ENCODE peak calls at places on chromosomes 2 and 18, in ten cellular contexts. V, Z, Q, Y, U, N, S, W, L and F are unnamed samples.

GRCh38 chr2:137928547-137929503 is 35.4 kb upstream of the HNMT start:
- DNase-seq in L (no peak), Y (no peak), Z (no peak), N (peak), S (no peak), V (no peak), Q (peak), W (no peak), U (no peak), F (no peak)

GRCh38 chr2:101643004-101643524 is 54.4 kb upstream of the MAP4K4 start:
- DNase-seq in W (no peak), U (no peak), Y (no peak), N (no peak), S (no peak), Z (no peak), V (no peak), Q (no peak), L (no peak), F (no peak)

GRCh38 chr2:88615822-88616221 is 11.4 kb downstream of the EIF2AK3 start:
- DNase-seq in Y (no peak), Q (no peak), N (no peak), S (no peak), L (no peak), W (no peak), V (no peak), U (no peak), Z (no peak), F (no peak)

GRCh38 chr2:160427629-160428424 is 65.8 kb downstream of the RBMS1 start:
- DNase-seq in N (no peak), Y (no peak), V (peak), U (peak), Q (no peak), W (no peak), Z (no peak), L (no peak), S (no peak), F (peak)

GRCh38 chr2:40103590-40103989 is 324.5 kb upstream of the THUMPD2 start:
- DNase-seq in V (no peak), U (no peak), L (no peak), Q (no peak), N (no peak), Y (no peak), S (no peak), Z (no peak), W (no peak), F (no peak)

GRCh38 chr2:69214898-69215297 is 172.1 kb downstream of the GFPT1 start:
- DNase-seq in Z (peak), U (no peak), W (no peak), N (no peak), L (peak), Y (no peak), Q (peak), S (no peak), V (no peak), F (no peak)

GRCh38 chr2:41993086-41993812 is 54.6 kb upstream of the PKDCC start:
- DNase-seq in L (no peak), N (no peak), Q (no peak), S (no peak), V (no peak), Y (no peak), W (no peak), Z (no peak), U (no peak), F (no peak)

GRCh38 chr2:195820373-195820772 is 163.3 kb downstream of the SLC39A10 start:
- DNase-seq in Y (no peak), V (no peak), W (no peak), N (no peak), Q (no peak), L (no peak), S (no peak), Z (no peak), U (no peak), F (no peak)

GRCh38 chr2:233811732-233812131 is 33.6 kb downstream of the MROH2A start:
- DNase-seq in N (no peak), U (no peak), S (peak), V (no peak), L (no peak), Z (no peak), Y (no peak), Q (no peak), W (peak), F (no peak)

GRCh38 chr2:126886201-126886905 is 12.3 kb upstream of the TEX51 start:
- DNase-seq in S (peak), V (peak), L (peak), W (peak), Q (no peak), U (peak), Y (peak), Z (peak), N (no peak), F (no peak)

GRCh38 chr18:22977847-22978701 is 44.9 kb downstream of the RBBP8 start:
- DNase-seq in S (no peak), V (no peak), L (peak), Q (no peak), Y (no peak), W (no peak), U (no peak), N (peak), Z (no peak), F (no peak)

GRCh38 chr2:222548997-222549396 is 106.9 kb downstream of the FARSB start:
- DNase-seq in V (no peak), Y (no peak), S (no peak), L (no peak), U (no peak), W (no peak), Q (no peak), Z (no peak), N (no peak), F (no peak)

GRCh38 chr18:2895391-2895790 is 48.6 kb downstream of the EMILIN2 start:
- DNase-seq in S (peak), Y (peak), U (no peak), Q (no peak), Z (no peak), W (no peak), L (no peak), V (no peak), N (no peak), F (no peak)

GRCh38 chr18:36752929-36753865 is 75.6 kb downstream of the TPGS2 start:
- DNase-seq in Q (no peak), S (no peak), U (no peak), Z (no peak), Y (no peak), N (no peak), L (no peak), W (no peak), V (no peak), F (no peak)

GRCh38 chr2:44120428-44120827 is 48.2 kb upstream of the PPM1B start:
- DNase-seq in V (no peak), U (no peak), Z (no peak), Q (no peak), N (no peak), Y (no peak), L (no peak), W (no peak), S (no peak), F (no peak)

GRCh38 chr2:184113691-184114403 is 484.5 kb upstream of the ZNF804A start:
- DNase-seq in L (no peak), W (no peak), Q (no peak), N (no peak), Z (no peak), U (no peak), S (no peak), V (no peak), Y (no peak), F (no peak)

GRCh38 chr2:146461068-146461467 is 1383.8 kb upstream of the ACVR2A start:
- DNase-seq in Z (no peak), Y (no peak), V (no peak), Q (no peak), S (no peak), N (no peak), L (no peak), W (no peak), U (no peak), F (no peak)

GRCh38 chr2:225867071-225867470 is 467.6 kb downstream of the NYAP2 start:
- DNase-seq in V (no peak), N (no peak), W (no peak), Y (no peak), S (no peak), U (no peak), Q (no peak), Z (no peak), L (no peak), F (no peak)

GRCh38 chr18:51120809-51121596 is 76.5 kb downstream of the MEX3C start:
- DNase-seq in L (no peak), Z (no peak), S (no peak), Q (no peak), U (no peak), N (no peak), W (no peak), V (no peak), Y (no peak), F (no peak)

GRCh38 chr2:19073522-19073921 is 284.9 kb downstream of the OSR1 start:
- DNase-seq in Y (no peak), L (peak), S (no peak), U (no peak), Q (no peak), N (peak), W (no peak), Z (no peak), V (no peak), F (no peak)

GRCh38 chr18:28357785-28358401 is 181.0 kb upstream of the CDH2 start:
- DNase-seq in L (no peak), U (no peak), N (no peak), W (no peak), Y (no peak), Q (no peak), Z (no peak), V (no peak), S (no peak), F (no peak)

DNA sequence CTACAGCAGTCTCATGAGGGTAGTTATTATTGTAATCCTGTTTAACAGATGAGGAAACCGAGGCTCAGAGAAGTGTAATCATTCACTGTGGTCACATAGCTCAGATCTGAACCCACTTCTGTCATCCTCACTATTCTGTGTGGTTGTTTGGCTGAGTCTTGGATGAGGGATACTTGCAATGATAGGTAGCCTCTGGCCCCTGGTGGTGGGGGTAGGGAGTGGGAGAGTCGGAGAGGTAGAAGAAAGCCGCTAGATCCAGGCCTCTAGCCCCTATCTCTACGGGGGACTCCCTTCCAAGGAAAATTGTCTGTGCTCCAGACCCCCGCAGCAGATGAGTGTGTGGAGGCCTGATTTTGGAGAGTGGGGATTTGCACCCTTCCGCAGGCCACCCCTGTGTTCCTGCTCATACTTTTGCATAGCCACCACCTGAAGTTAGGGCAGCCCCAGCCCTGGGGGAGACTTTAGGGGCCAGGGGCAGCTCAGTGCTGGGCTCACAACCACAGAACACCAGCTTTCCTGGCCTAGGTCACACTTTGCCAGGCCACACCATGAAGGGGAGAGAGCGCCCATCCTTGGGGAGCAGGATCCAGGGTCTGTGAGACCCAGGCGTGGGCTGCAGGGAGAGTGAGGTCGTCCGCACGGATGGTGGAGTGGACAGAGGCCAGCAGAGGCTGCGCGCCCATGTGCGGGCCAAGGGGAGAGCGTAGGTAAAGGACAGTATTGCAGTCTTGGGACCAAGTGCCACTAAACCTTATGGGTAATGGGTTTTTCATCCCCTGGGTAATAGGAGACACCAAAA is 148.1 kb downstream of the GLI2 start:
- DNase-seq in S (no peak), W (no peak), Y (no peak), N (no peak), Q (no peak), L (no peak), V (no peak), Z (peak), U (no peak), F (no peak)
- TF ChIP-seq CTCF in S (no peak), W (no peak), Y (no peak), N (no peak), Q (peak), L (no peak), V (no peak), Z (no peak), U (no peak), F (no peak)

DNA sequence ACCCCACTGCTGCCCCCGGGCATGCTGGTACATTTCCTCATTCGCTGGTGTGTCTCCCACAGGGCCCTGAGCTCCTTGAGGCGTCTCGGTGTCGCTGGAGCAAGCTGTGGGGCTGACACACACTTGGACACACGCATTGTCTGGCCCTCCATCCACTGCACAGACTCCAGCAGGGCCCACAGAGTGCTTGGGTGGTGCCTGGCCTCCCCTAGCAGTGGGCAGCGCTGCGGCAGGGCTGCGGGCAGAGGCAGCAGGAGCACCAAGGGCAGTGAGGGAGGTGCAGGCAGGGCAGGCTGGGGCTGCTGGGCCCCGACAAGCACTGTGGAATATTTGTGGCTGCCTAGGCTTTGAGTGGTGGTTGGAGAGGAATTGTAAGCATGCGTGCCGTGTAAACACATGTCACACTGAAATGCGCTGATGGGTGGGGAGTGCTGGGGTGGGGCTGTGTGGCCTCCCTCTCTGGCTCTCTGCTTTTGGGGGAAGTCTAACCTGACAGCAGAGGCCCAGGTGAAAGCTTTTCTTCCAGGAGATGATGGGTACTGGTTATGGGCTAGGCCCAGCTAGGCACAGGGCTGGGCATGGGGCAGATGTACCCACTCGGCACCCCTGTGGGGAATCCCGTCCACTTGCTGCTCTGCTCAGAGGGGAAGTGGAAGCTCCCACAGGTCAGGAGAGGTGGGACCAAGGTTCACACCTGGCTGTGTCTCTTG is 55.5 kb upstream of the HS6ST1 start:
- DNase-seq in Y (no peak), V (no peak), N (peak), S (no peak), Z (no peak), Q (no peak), U (peak), W (peak), L (peak), F (peak)
- H3K27ac ChIP-seq in Y (peak), V (no peak), N (no peak), S (peak), Z (no peak), Q (no peak), U (peak), W (no peak), L (peak), F (no peak)

GRCh38 chr2:231321556-231322334 is 73.8 kb upstream of the B3GNT7 start:
- DNase-seq in Y (no peak), Z (peak), N (no peak), S (peak), V (no peak), Q (no peak), U (no peak), L (no peak), W (no peak), F (no peak)

GRCh38 chr2:231325826-231326225 is 69.7 kb upstream of the B3GNT7 start:
- DNase-seq in V (no peak), S (no peak), Z (no peak), N (no peak), Y (no peak), Q (no peak), U (no peak), W (peak), L (no peak), F (no peak)

GRCh38 chr2:231330311-231330710 is 65.2 kb upstream of the B3GNT7 start:
- DNase-seq in W (peak), S (no peak), U (no peak), Y (no peak), N (no peak), V (no peak), L (no peak), Q (no peak), Z (no peak), F (no peak)

GRCh38 chr2:231323316-231323715 is 72.2 kb upstream of the B3GNT7 start:
- DNase-seq in N (no peak), Q (no peak), U (no peak), Y (no peak), W (no peak), S (no peak), Z (no peak), L (no peak), V (no peak), F (no peak)

DNA sequence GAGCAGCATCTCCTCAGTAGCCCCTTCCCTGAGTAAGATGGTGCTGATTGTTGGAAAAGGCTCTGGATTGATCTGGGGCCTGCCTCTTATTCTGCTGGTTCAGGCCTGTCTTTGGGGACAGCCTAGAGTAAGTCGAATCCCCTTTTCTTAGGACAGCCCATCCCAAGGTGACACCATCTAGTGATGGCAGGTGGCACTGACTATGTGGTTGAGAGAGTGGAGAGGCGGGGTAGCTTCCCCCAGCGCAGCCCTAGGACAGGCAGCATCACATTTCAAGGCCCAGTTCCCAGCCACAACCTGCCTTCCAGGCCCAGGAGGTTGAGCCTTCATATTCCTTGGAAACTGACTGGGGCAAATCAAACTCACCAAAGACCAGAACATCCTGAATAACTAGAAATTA is 69.1 kb upstream of the B3GNT7 start:
- DNase-seq in L (no peak), W (peak), S (no peak), U (no peak), Q (no peak), Y (no peak), V (no peak), N (no peak), Z (no peak), F (no peak)
- TF ChIP-seq CTCF in L (no peak), W (no peak), S (no peak), U (no peak), Q (no peak), Y (no peak), V (no peak), N (no peak), Z (no peak), F (no peak)

DNA sequence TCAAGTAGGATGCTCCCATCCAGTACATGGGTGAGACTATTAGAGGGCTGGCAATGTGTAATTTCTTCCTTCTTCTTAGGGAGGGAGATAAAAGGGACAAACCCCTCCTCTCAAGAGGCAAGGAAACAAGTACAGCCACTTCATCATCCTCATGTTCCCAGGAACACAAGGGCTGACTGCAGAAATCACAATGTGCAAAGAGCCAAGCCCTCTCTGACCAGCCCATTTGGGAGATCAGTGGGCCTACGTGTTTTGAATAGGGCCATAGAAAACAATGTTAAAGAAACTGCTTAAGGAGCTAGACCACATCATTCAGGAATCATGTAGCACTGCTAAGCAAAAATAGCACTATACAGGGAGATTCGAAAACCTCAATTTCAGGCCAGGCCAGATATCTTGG is 97.4 kb downstream of the ACTR2 start:
- DNase-seq in Q (no peak), V (no peak), S (no peak), W (no peak), U (no peak), N (no peak), L (no peak), Z (no peak), Y (no peak), F (no peak)
- H3K27ac ChIP-seq in Q (no peak), V (no peak), S (no peak), W (no peak), U (no peak), N (no peak), L (no peak), Z (no peak), Y (no peak), F (no peak)

DNA sequence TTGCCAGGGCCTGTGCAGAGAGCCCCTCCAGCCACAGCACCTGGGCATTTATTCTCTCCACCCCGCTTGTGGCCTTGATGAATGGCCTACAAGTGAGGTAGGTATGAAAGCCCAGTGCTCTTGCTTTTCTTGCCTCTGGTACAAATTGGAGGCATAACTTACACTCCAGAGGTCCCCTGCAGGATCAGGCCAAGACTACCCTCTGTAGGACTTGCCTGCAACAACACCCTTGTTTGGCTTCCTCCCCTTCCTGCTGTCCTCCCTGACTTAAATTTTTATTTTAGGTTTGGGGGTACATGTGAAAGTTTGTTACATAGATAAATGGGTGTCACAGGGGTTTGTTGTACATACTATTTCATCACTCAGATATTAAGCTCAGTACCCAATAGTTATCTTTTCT is 95.7 kb downstream of the CDC42EP3 start:
- DNase-seq in W (no peak), L (no peak), U (no peak), Q (no peak), Z (no peak), S (no peak), V (no peak), N (no peak), Y (no peak), F (no peak)
- TF ChIP-seq CTCF in W (no peak), L (no peak), U (no peak), Q (peak), Z (no peak), S (no peak), V (no peak), N (no peak), Y (no peak), F (no peak)